ENCODE peak calls at places on chromosomes 7 and 10, in six cellular contexts. D, P, Y, V, F and S are unnamed samples.

GRCh38 chr7:64888561-64888900 is 14.5 kb upstream of the ZNF273 start:
- DNase-seq in Y (no peak), P (no peak), D (no peak), V (no peak), F (no peak), S (no peak)

GRCh38 chr7:41911792-41912191 is 208.9 kb upstream of the INHBA start:
- DNase-seq in Y (peak), V (no peak), F (no peak), D (peak), P (no peak), S (no peak)

GRCh38 chr7:95621404-95621803 is 25.1 kb upstream of the PDK4 start:
- DNase-seq in V (no peak), F (no peak), Y (no peak), D (no peak), P (no peak), S (no peak)

GRCh38 chr10:110387983-110388681 is 83.4 kb upstream of the SMNDC1 start:
- DNase-seq in P (no peak), Y (no peak), D (no peak), V (no peak), F (no peak), S (no peak)

GRCh38 chr7:135744938-135745701 is 3.5 kb downstream of the FAM180A start:
- DNase-seq in V (no peak), F (no peak), Y (peak), P (no peak), D (no peak), S (no peak)

GRCh38 chr10:60003709-60004191 is 97.4 kb upstream of the CCDC6 start:
- DNase-seq in D (no peak), P (no peak), F (no peak), Y (no peak), V (no peak), S (no peak)

GRCh38 chr10:860519-860918 is 71.0 kb downstream of the LARP4B start:
- DNase-seq in Y (no peak), F (no peak), P (no peak), V (no peak), D (no peak), S (no peak)

GRCh38 chr7:130292682-130293257 is at the start of gene CPA4:
- DNase-seq in V (peak), Y (peak), P (peak), F (no peak), D (peak), S (no peak)

GRCh38 chr7:142568430-142569097 is 180.7 kb upstream of the PRSS1 start:
- DNase-seq in Y (peak), P (peak), V (no peak), D (no peak), F (no peak), S (no peak)

GRCh38 chr7:147308539-147308938 is 1191.9 kb downstream of the CNTNAP2 start:
- DNase-seq in D (no peak), V (no peak), F (no peak), Y (peak), P (no peak), S (no peak)

GRCh38 chr7:82542665-82543064 is 99.1 kb upstream of the CACNA2D1 start:
- DNase-seq in P (no peak), D (peak), Y (peak), V (peak), F (no peak), S (no peak)
- H3K4me3 ChIP-seq in P (no peak), D (no peak), Y (no peak), V (no peak), F (no peak), S (no peak)

GRCh38 chr10:30057421-30057841 is 2.0 kb downstream of the JCAD start:
- DNase-seq in Y (peak), F (no peak), P (no peak), D (no peak), V (no peak), S (no peak)
- H3K4me3 ChIP-seq in Y (peak), F (no peak), P (peak), D (peak), V (peak), S (no peak)

GRCh38 chr10:70943806-70944466 is 55.6 kb upstream of the PCBD1 start:
- DNase-seq in Y (no peak), V (no peak), P (no peak), D (no peak), F (no peak), S (no peak)
- H3K4me3 ChIP-seq in Y (no peak), V (no peak), P (no peak), D (no peak), F (no peak), S (no peak)

GRCh38 chr7:116672596-116673503 is 854 bp downstream of the MET start:
- DNase-seq in P (no peak), Y (peak), V (no peak), F (no peak), D (no peak), S (peak)

GRCh38 chr7:116670409-116671036 is 1.5 kb upstream of the MET start:
- DNase-seq in Y (no peak), D (no peak), F (no peak), V (no peak), P (no peak), S (no peak)

GRCh38 chr7:116673504-116673865 is 1.5 kb downstream of the MET start:
- DNase-seq in F (no peak), V (no peak), D (no peak), P (no peak), Y (no peak), S (no peak)

GRCh38 chr7:116671111-116671510 is 885 bp upstream of the MET start:
- DNase-seq in F (no peak), D (no peak), P (no peak), V (no peak), Y (no peak), S (no peak)

DNA sequence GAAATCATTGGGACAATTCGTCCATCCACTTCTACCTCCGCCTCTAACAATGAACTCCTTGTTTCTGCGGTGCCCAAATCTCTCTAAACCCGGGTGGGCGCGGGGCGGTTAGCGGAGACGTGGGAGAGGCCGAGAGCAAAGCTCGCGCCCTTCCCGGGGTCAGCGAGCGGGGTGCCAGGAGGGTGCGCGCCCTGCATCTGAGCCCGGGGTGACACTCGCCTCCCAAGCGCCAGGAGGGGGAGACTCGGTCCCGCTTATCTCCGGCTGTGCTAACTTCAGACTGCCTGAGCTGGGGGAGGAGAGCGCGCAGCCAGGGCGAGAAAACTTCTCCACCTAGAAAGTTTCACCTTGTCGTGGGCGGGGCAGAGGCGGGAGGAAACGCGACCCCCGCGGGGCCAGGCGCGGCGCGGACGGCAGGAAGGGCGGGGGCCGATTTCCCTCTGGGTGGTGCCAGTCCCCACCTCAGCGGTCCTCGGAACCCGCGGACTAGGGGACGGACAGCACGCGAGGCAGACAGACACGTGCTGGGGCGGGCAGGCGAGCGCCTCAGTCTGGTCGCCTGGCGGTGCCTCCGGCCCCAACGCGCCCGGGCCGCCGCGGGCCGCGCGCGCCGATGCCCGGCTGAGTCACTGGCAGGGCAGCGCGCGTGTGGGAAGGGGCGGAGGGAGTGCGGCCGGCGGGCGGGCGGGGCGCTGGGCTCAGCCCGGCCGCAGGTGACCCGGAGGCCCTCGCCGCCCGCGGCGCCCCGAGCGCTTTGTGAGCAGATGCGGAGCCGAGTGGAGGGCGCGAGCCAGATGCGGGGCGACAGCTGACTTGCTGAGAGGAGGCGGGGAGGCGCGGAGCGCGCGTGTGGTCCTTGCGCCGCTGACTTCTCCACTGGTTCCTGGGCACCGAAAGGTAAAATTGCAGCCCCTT is at the start of gene MET:
- DNase-seq in V (peak), F (peak), Y (peak), D (no peak), P (peak), S (peak)
- H3K4me3 ChIP-seq in V (peak), F (peak), Y (peak), D (peak), P (peak), S (peak)

GRCh38 chr7:122268101-122268500 is 36.4 kb downstream of the FEZF1 start:
- DNase-seq in F (no peak), D (no peak), Y (no peak), V (no peak), P (no peak), S (no peak)

GRCh38 chr7:122269241-122269640 is 35.3 kb downstream of the FEZF1 start:
- DNase-seq in P (no peak), Y (no peak), D (no peak), V (no peak), F (no peak), S (no peak)

GRCh38 chr7:122273117-122273516 is 31.4 kb downstream of the FEZF1 start:
- DNase-seq in P (no peak), Y (no peak), F (no peak), D (no peak), V (no peak), S (no peak)
- H3K4me3 ChIP-seq in P (no peak), Y (no peak), F (no peak), D (no peak), V (no peak), S (no peak)